ENCODE peak calls at places on chromosomes 5 and 9, in seven cellular contexts. Y is DMS 273 treated with DMSO at 0.1 percent for 48 hours, N is mesothelial cell of epicardium, K is globus pallidus, V is GM03348, R is COR-L47, W is GM20000. H is an unnamed sample.

GRCh38 chr5:17448877-17449276 is 49.2 kb upstream of the TAF11L2 start:
- DNase-seq in Y (no peak), N (no peak), K (no peak), V (peak), R (no peak), W (no peak), H (no peak)

GRCh38 chr5:17056056-17056690 is 120.1 kb upstream of the MYO10 start:
- DNase-seq in Y (peak), N (no peak), K (peak), V (peak), R (no peak), W (no peak), H (no peak)

GRCh38 chr5:126523818-126524522 is 71.0 kb downstream of the ALDH7A1 start:
- DNase-seq in Y (no peak), N (no peak), K (no peak), V (no peak), R (no peak), W (no peak), H (no peak)

GRCh38 chr9:221989-222776 is 7.5 kb downstream of the DOCK8 start:
- DNase-seq in Y (no peak), N (no peak), K (no peak), V (no peak), R (no peak), W (no peak), H (peak)

GRCh38 chr5:54013556-54014157 is 296.7 kb downstream of the ARL15 start:
- DNase-seq in Y (no peak), N (no peak), K (no peak), V (peak), R (no peak), W (no peak), H (peak)

GRCh38 chr9:81461196-81461595 is 228.2 kb downstream of the TLE1 start:
- DNase-seq in Y (no peak), N (no peak), K (no peak), V (no peak), R (no peak), W (no peak), H (no peak)

GRCh38 chr9:79829566-79830347 is 258.0 kb downstream of the TLE4 start:
- DNase-seq in Y (no peak), N (no peak), K (no peak), V (no peak), R (no peak), W (no peak), H (no peak)

GRCh38 chr9:71628247-71628646 is 140.1 kb downstream of the CEMIP2 start:
- DNase-seq in Y (no peak), N (no peak), K (no peak), V (no peak), R (no peak), W (no peak), H (no peak)

GRCh38 chr5:41286696-41287095 is 73.4 kb upstream of the C6 start:
- DNase-seq in Y (no peak), N (no peak), K (no peak), V (no peak), R (no peak), W (no peak), H (no peak)

GRCh38 chr5:59328801-59329296 is 564.7 kb downstream of the PDE4D start:
- DNase-seq in Y (no peak), N (no peak), K (no peak), V (no peak), R (peak), W (no peak), H (no peak)

GRCh38 chr5:127766556-127767335 is 63.6 kb downstream of the CCDC192 start:
- DNase-seq in Y (no peak), N (no peak), K (no peak), V (no peak), R (no peak), W (no peak), H (no peak)

GRCh38 chr5:159965031-159965837 is 43.7 kb upstream of the TTC1 start:
- DNase-seq in Y (peak), N (peak), K (no peak), V (peak), R (peak), W (no peak), H (peak)

GRCh38 chr5:41636605-41637004 is 126.2 kb upstream of the PLCXD3 start:
- DNase-seq in Y (no peak), N (no peak), K (no peak), V (peak), R (no peak), W (peak), H (no peak)

GRCh38 chr9:12698293-12698692 is 5.1 kb downstream of the TYRP1 start:
- DNase-seq in Y (no peak), N (no peak), K (no peak), V (peak), R (no peak), W (no peak), H (no peak)

GRCh38 chr9:132055756-132056155 is 23.9 kb downstream of the MED27 start:
- DNase-seq in Y (no peak), N (no peak), K (no peak), V (no peak), R (no peak), W (no peak), H (no peak)

GRCh38 chr5:142356318-142356715 is 31.5 kb upstream of the SPRY4 start:
- DNase-seq in Y (no peak), N (no peak), K (no peak), V (peak), R (no peak), W (no peak), H (no peak)

GRCh38 chr5:574906-575305 is 37.2 kb upstream of the CEP72 start:
- DNase-seq in Y (no peak), N (no peak), K (no peak), V (no peak), R (no peak), W (no peak), H (no peak)

H was measured in activated CD4-positive, alpha-beta memory T cell treated with anti-CD3 and anti-CD28 coated beads for 36 hours.